ENCODE peak calls at places on chromosomes 1 and 21, in four cellular contexts. N is GM12878, V is HEK293T, L is K562. C is an unnamed sample.
A peak's percentile ranks its signal among the peaks of the same experiment; 100 is the strongest.

GRCh38 chr1:42172394-42173133 is 8.0 kb upstream of the GUCA2A start:
- DNase-seq in L (no peak), N (no peak), V (no peak), C (peak; percentile 56)

GRCh38 chr1:97814804-97815203 is 106.0 kb downstream of the DPYD start:
- DNase-seq in L (no peak), N (no peak), V (no peak), C (no peak)

GRCh38 chr21:14607262-14607661 is 61.1 kb upstream of the SAMSN1 start:
- DNase-seq in N (no peak), V (no peak), L (no peak), C (no peak)

GRCh38 chr1:40802078-40803075 is 18.8 kb downstream of the KCNQ4 start:
- DNase-seq in N (no peak), V (peak; percentile 98), L (peak; percentile 100), C (peak; percentile 36)

GRCh38 chr21:45532826-45533730 is 9.2 kb downstream of the SLC19A1 start:
- DNase-seq in V (no peak), L (no peak), N (no peak), C (no peak)

GRCh38 chr21:41711416-41712023 is 55.3 kb downstream of the RIPK4 start:
- DNase-seq in L (no peak), V (no peak), N (no peak), C (no peak)

GRCh38 chr1:221712776-221713431 is 29.0 kb downstream of the DUSP10 start:
- DNase-seq in V (no peak), L (no peak), N (peak; percentile 72), C (no peak)

GRCh38 chr21:29849735-29850176 is 90.0 kb downstream of the GRIK1 start:
- DNase-seq in V (peak; percentile 69), N (peak; percentile 8), L (peak; percentile 62), C (peak; percentile 30)

GRCh38 chr1:32201011-32201855 is 838 bp downstream of the CCDC28B start:
- DNase-seq in L (peak; percentile 79), N (peak; percentile 50), V (peak; percentile 72), C (no peak)

GRCh38 chr1:150974580-150975478 is at the start of gene CERS2:
- DNase-seq in L (peak; percentile 83), V (peak; percentile 89), N (no peak), C (peak; percentile 52)

DNA sequence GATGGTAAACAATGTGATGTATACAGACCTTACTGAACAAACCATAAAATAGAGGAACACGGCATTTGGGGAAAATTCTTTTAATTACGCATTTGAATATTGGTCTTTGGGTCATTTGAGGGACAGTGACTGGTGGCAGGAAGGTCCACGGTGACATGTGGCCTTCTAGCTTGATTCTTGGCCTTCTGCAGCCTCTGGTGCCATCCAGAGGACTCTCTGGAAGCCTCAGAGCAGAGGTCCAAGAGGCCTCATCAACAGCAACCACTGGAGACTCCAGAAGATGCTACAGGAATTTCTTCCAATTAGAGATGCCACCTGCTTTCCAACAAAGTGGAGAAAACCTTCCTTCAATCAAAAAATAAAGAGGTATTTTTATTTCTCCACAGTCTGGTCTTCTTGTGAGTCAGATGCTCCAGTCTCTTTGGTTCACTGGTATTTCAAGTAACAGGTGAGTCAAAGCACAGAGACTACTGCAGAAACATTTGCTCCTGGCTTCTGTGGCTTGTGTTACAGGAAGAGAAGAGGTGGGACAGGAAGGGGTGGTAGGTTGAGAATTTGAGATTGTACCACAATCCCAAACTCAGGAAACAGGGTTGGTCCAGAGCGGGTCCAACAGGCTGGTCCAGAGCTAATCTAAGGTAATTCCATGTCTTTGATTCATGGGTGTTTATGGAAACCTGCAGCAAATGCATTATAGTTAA is 2.7 kb upstream of the F5 start:
- DNase-seq in N (no peak), V (no peak), L (no peak), C (peak; percentile 39)
- TF ChIP-seq TARDBP in N (no peak), V (no peak), L (no peak), C (no peak)

GRCh38 chr1:167861664-167862381 is 52.1 kb downstream of the ADCY10 start:
- DNase-seq in L (no peak), V (no peak), N (no peak), C (no peak)

GRCh38 chr1:167862432-167863076 is 51.4 kb downstream of the ADCY10 start:
- DNase-seq in N (no peak), L (no peak), V (no peak), C (no peak)

GRCh38 chr1:167863921-167864279 is 50.0 kb downstream of the ADCY10 start:
- DNase-seq in L (no peak), V (no peak), N (no peak), C (no peak)

GRCh38 chr1:167856711-167857418 is 57.1 kb downstream of the ADCY10 start:
- DNase-seq in L (no peak), V (no peak), N (no peak), C (no peak)

DNA sequence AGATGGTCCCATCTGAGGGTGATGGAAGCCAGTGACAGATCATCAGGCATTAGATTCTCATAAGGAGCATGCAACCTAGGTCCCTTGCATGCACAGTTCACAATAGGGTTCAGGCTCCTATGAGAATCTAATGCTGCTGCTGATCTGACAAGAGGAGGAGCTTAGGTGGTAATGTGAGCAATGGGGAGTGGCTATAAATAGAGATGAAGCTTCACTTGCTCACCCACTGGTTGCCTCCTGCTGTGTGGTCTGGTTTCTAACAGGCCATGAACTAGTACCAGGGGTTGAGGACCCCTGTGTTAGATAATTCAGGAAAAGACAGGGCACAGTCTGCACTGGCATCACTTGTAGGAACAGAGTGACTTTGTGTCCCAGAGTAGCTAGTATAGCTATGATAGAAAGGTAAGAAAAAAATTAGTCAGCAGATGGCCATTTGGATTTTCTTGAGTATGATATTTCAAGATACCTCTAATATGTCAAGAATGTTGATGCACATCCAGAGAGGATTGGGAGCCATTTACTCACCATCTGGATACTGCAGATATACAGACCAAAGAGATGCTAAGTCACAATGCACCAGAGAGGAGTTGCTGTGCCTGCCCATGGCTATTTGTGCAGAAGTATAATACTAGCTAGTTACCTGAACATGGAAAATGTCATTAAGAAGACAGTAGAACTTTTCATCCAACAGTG is 53.6 kb downstream of the ADCY10 start:
- DNase-seq in L (no peak), N (no peak), V (no peak), C (no peak)
- TF ChIP-seq TARDBP in L (no peak), N (no peak), V (no peak), C (no peak)

DNA sequence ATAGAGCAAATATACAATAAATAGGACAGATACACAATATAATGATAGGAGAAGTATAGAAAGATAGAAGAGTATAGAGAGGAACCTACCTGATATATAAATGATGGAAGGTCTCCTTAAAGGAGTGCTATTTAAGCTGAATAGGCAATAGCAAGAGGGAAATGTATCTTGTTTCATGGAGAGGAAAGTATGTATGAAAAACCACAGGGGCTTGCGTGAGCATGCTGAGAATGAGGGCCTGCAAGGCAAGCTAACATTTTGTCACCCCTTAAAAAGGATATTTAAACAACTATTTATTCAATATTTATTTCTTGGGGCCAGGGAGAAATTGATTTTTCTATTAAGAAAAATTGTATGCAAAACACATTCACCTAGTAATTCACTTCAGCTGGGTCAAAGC is 150.9 kb upstream of the ZRANB2 start:
- DNase-seq in L (no peak), N (no peak), V (no peak), C (no peak)
- TF ChIP-seq TARDBP in L (no peak), N (no peak), V (no peak), C (no peak)

GRCh38 chr1:202242080-202242419 is 48.5 kb downstream of the LGR6 start:
- DNase-seq in N (no peak), L (no peak), V (no peak), C (no peak)
- TF ChIP-seq TARDBP in N (no peak), L (no peak), V (no peak), C (no peak)

GRCh38 chr1:231626951-231627614 is 493 bp downstream of the DISC1 start:
- DNase-seq in V (peak; percentile 78), N (no peak), L (no peak), C (peak; percentile 62)
- TF ChIP-seq TARDBP in V (no peak), N (no peak), L (no peak), C (no peak)

DNA sequence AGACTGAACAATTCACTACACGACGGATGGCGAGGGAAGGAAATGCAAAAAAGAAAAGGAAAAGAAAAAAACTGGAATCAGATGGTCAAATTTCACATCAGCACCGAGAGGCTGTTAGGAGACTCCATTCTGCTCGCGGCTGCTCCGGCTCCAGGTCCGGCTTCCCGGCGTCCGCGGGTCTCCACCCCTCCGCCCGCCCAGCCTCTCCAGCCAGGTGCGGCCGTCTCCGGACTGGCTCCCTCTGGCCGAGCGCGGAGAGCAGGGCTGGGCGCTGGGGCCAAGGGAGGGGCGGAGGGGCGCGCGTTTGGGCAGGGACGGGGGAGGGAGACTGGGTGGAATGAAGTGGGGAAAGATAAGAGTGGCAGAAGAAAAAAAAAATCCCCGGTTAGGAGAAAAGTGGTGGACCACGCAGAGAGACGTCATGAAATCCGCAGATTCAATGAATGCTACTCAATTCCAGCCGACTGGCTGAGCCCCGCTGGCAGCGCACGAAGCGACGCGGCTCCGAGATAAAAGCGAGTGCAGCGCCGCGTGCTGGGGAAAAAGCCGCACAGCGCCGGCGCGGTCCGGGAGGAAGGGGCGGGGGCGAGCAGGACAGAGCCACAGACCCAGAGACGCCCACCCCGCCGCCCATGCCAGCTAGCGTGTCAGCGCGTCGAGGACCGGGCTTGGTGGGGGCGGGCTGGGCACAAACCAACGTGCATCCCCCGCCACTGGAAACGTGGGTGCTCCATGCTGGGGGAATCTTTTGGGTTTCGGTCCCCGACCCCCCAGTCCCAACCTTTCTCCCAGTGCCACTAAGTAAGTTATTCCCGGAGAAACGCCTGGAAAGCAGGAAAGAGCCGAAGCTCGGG is at the start of gene KCNJ6:
- DNase-seq in L (peak; percentile 46), N (no peak), V (peak; percentile 83), C (no peak)
- TF ChIP-seq TARDBP in L (no peak), N (no peak), V (no peak), C (no peak)

GRCh38 chr1:112267929-112268328 is 128.1 kb upstream of the CTTNBP2NL start:
- DNase-seq in N (no peak), V (no peak), L (no peak), C (no peak)
- TF ChIP-seq TARDBP in N (no peak), V (no peak), L (no peak), C (no peak)

DNA sequence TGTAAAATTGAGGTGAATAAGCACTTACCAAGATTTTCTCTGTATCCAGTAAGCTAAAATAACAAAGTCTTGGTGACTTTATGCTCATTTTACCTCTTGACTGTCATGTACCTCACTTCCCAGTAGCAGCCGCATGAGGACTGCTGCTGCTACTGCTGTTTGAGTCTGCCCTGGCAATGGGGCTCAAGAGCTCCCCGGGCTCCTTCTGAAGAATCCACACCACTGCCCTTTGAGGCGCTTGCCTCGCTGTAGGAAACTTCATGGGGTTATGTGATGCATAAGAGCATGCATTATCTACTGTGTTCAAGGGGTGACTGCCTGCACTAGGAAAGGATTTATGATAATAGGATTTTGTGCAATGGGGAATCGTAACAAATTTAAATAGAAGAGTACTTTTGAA is 113.5 kb downstream of the NTNG1 start:
- DNase-seq in V (no peak), N (no peak), L (no peak), C (no peak)
- TF ChIP-seq TARDBP in V (no peak), N (no peak), L (no peak), C (no peak)

DNA sequence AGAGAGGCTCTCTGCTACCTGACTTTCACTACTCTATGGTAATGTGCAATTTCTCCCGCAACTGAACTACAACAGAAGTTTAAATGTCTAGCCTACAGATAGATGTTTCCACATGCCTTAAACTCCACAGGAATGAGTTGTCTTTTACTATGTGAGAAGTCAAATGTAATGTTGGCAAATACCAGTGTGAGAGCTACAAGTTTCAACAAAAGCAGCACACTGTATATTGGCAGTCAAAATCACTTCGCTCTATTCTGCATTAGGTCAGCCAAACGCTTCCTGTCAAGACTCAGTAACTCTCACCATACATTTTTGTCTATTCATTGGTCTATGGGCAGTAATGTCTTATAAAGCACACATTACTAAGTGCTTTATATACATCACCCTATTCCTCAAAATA is 41.9 kb downstream of the LUZP1 start:
- DNase-seq in N (no peak), V (no peak), L (no peak), C (no peak)
- TF ChIP-seq TARDBP in N (no peak), V (no peak), L (no peak), C (no peak)